ENCODE peak calls at places on chromosomes 16 and 17, in nine cellular contexts. I is cardiac fibroblast, S is esophagus muscularis mucosa, E is HFFc6, X is astrocyte, H is omental fat pad, U is GM10248, D is activated B cell treated with CpG ODN at 0.5 μM for 24 hours, N is transverse colon. G is an unnamed sample.

GRCh38 chr16:75627856-75628255 is 4.8 kb upstream of the ADAT1 start:
- DNase-seq in S (no peak), I (no peak), U (no peak), N (no peak), D (no peak), E (no peak), X (peak), H (no peak), G (no peak)

GRCh38 chr16:12078405-12079245 is 102.1 kb downstream of the SNX29 start:
- DNase-seq in U (no peak), N (no peak), I (no peak), D (no peak), X (no peak), H (no peak), E (no peak), S (no peak), G (no peak)

GRCh38 chr17:7851438-7852261 is 3.2 kb upstream of the TMEM88 start:
- DNase-seq in H (no peak), X (peak), D (peak), E (peak), N (peak), I (peak), S (peak), U (peak), G (no peak)

GRCh38 chr16:89697161-89697615 is 4.3 kb downstream of the SPATA2L start:
- DNase-seq in I (no peak), U (no peak), X (no peak), S (no peak), D (no peak), N (no peak), E (no peak), H (no peak), G (no peak)

GRCh38 chr16:15782573-15783365 is 74.1 kb downstream of the MYH11 start:
- DNase-seq in D (no peak), H (no peak), I (no peak), N (no peak), X (no peak), U (no peak), E (no peak), S (no peak), G (no peak)

GRCh38 chr16:49858200-49859129 is 2.6 kb upstream of the ZNF423 start:
- DNase-seq in N (peak), I (peak), E (no peak), U (no peak), S (no peak), X (peak), H (no peak), D (peak), G (no peak)

GRCh38 chr16:87839542-87840461 is 29.5 kb downstream of the SLC7A5 start:
- DNase-seq in I (no peak), S (no peak), E (no peak), H (no peak), D (no peak), N (no peak), X (no peak), U (no peak), G (no peak)

GRCh38 chr17:47615766-47616424 is 33.8 kb upstream of the KPNB1 start:
- DNase-seq in D (no peak), U (peak), E (peak), N (no peak), H (no peak), S (no peak), X (peak), I (peak), G (no peak)

GRCh38 chr16:48165961-48166578 is 10.3 kb upstream of the ABCC12 start:
- DNase-seq in D (no peak), H (no peak), E (peak), U (no peak), N (no peak), I (peak), X (no peak), S (no peak), G (no peak)

GRCh38 chr17:21680366-21680765 is 12.0 kb upstream of the KCNJ18 start:
- DNase-seq in U (no peak), S (no peak), D (no peak), I (no peak), E (no peak), X (no peak), N (no peak), H (no peak), G (no peak)

GRCh38 chr17:57112994-57113393 is 27.9 kb downstream of the AKAP1 start:
- DNase-seq in H (no peak), E (no peak), D (no peak), U (no peak), S (no peak), N (no peak), I (no peak), X (no peak), G (no peak)

GRCh38 chr16:77273-77806 is 685 bp upstream of the MPG start:
- DNase-seq in E (peak), N (peak), S (no peak), X (no peak), D (peak), I (peak), U (peak), H (no peak), G (no peak)

GRCh38 chr16:1054660-1055556 is 17.6 kb upstream of the SSTR5 start:
- DNase-seq in X (no peak), N (peak), H (no peak), D (no peak), U (peak), E (no peak), S (no peak), I (peak), G (no peak)

GRCh38 chr16:554640-555413 is 5.4 kb upstream of the PRR35 start:
- DNase-seq in H (no peak), S (no peak), I (peak), X (peak), N (peak), E (peak), D (no peak), U (no peak), G (peak)

GRCh38 chr17:62705116-62705515 is 77.6 kb downstream of the MRC2 start:
- DNase-seq in H (no peak), E (no peak), N (no peak), X (no peak), I (no peak), S (no peak), U (no peak), D (no peak), G (no peak)

GRCh38 chr17:39732586-39732985 is 2.3 kb upstream of the MIEN1 start:
- DNase-seq in S (no peak), X (no peak), E (no peak), N (no peak), U (no peak), I (no peak), H (no peak), D (no peak), G (no peak)

GRCh38 chr17:5115673-5116651 is at the start of gene USP6:
- DNase-seq in X (no peak), H (no peak), U (no peak), N (no peak), E (no peak), D (no peak), I (no peak), S (no peak), G (no peak)

GRCh38 chr16:72362972-72363371 is 191.0 kb upstream of the PMFBP1 start:
- DNase-seq in S (no peak), U (no peak), D (no peak), I (peak), X (peak), E (no peak), H (no peak), N (no peak), G (no peak)

GRCh38 chr16:35255816-35256215 is 1796.4 kb downstream of the TP53TG3F start:
- DNase-seq in H (no peak), N (no peak), S (peak), D (no peak), E (no peak), I (no peak), X (no peak), U (no peak), G (no peak)

GRCh38 chr17:10879110-10879509 is 41.2 kb upstream of the PIRT start:
- DNase-seq in D (no peak), H (no peak), U (no peak), S (no peak), N (peak), X (no peak), E (no peak), I (peak), G (no peak)

GRCh38 chr16:20938426-20938825 is 37.9 kb downstream of the LYRM1 start:
- DNase-seq in X (peak), I (peak), H (no peak), E (peak), U (no peak), S (no peak), D (no peak), N (no peak), G (no peak)

GRCh38 chr16:79764415-79765149 is 164.0 kb upstream of the MAF start:
- DNase-seq in H (no peak), X (no peak), I (no peak), D (no peak), S (no peak), N (no peak), U (no peak), E (no peak), G (no peak)

GRCh38 chr16:79768594-79768993 is 168.1 kb upstream of the MAF start:
- DNase-seq in D (no peak), N (peak), E (no peak), X (no peak), U (no peak), I (no peak), S (no peak), H (no peak), G (no peak)

GRCh38 chr16:79769320-79770243 is 169.0 kb upstream of the MAF start:
- DNase-seq in N (no peak), X (no peak), H (no peak), I (no peak), D (no peak), E (no peak), S (no peak), U (no peak), G (no peak)

GRCh38 chr16:79770244-79771064 is 169.9 kb upstream of the MAF start:
- DNase-seq in X (peak), N (peak), H (peak), E (no peak), U (peak), S (peak), D (peak), I (peak), G (peak)

GRCh38 chr16:79767597-79768280 is 167.2 kb upstream of the MAF start:
- DNase-seq in E (no peak), S (no peak), X (peak), D (no peak), H (no peak), U (no peak), I (peak), N (peak), G (peak)
- TF ChIP-seq CTCF in E (peak), S (peak), X (peak), D (no peak), H (no peak), U (no peak), I (peak), N (peak), G (peak)

GRCh38 chr16:2155091-2156024 is at the start of gene TRAF7:
- DNase-seq in H (peak), E (peak), N (peak), I (peak), S (peak), D (peak), U (peak), X (peak), G (peak)

GRCh38 chr16:2154533-2155090 is 970 bp upstream of the TRAF7 start:
- DNase-seq in N (no peak), U (no peak), S (no peak), X (no peak), I (peak), E (no peak), D (no peak), H (no peak), G (no peak)

GRCh38 chr16:2151188-2152091 is 3.0 kb downstream of the RAB26 start:
- DNase-seq in X (no peak), N (no peak), H (no peak), I (peak), D (no peak), S (no peak), U (no peak), E (no peak), G (no peak)

GRCh38 chr16:2150418-2151187 is 2.2 kb downstream of the RAB26 start:
- DNase-seq in H (no peak), X (peak), N (peak), S (no peak), E (no peak), I (peak), U (no peak), D (no peak), G (no peak)

GRCh38 chr16:2152695-2153506 is 2.7 kb upstream of the TRAF7 start:
- DNase-seq in U (no peak), D (no peak), H (no peak), S (no peak), I (peak), E (no peak), X (no peak), N (peak), G (no peak)
- TF ChIP-seq CTCF in U (peak), D (no peak), H (no peak), S (no peak), I (no peak), E (no peak), X (no peak), N (no peak), G (no peak)

DNA sequence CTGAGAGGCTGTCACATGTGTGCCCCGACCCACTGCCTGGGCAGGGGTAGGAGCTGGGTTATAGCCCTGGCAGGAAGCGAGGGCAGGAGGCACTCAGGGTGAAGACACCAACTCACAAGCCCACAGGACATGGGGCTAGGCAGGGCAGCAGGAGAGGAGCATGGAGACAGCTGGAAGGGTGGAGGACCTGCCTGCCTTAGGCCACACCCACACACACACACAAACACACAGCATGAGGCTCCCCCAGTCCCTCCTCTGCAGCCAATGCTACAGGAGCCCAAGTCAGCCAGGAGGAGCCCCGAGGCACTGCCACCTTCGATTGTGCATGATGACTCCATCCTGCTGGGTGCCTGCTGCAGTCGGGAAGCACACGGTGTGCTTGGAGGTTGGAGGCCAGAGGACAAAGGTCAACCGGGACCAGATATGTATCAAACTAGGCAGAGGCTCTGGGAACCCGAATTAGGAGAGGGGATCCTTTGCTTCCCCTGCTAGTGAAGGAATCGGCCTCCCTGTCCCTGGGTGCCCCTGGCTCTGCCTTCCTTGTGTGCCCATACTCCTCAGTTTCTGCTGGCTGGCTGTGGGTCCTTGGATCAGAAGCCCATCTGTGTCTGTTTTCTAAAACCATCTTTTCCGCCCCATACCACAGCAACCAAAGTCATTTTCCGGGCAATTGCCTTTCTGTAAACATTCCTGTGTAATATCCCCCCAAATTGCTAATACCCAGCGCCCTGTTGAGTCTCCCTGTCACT is 20.5 kb downstream of the SRCIN1 start:
- DNase-seq in N (peak), H (no peak), I (no peak), D (no peak), E (no peak), U (no peak), X (no peak), S (no peak), G (no peak)
- TF ChIP-seq CTCF in N (no peak), H (no peak), I (no peak), D (no peak), E (no peak), U (no peak), X (no peak), S (no peak), G (no peak)

GRCh38 chr16:53098526-53099317 is 43.9 kb downstream of the CHD9 start:
- DNase-seq in X (peak), I (peak), N (peak), E (peak), D (peak), U (peak), S (peak), H (peak), G (no peak)
- TF ChIP-seq CTCF in X (no peak), I (no peak), N (no peak), E (no peak), D (no peak), U (no peak), S (peak), H (no peak), G (no peak)

GRCh38 chr17:81189670-81190530 is 23.9 kb upstream of the AATK start:
- DNase-seq in X (no peak), U (no peak), D (no peak), I (no peak), N (no peak), H (no peak), S (no peak), E (no peak), G (no peak)
- TF ChIP-seq CTCF in X (no peak), U (no peak), D (no peak), I (no peak), N (no peak), H (no peak), S (peak), E (no peak), G (peak)

GRCh38 chr16:68328860-68329370 is 18.1 kb downstream of the PRMT7 start:
- DNase-seq in S (no peak), N (no peak), E (no peak), D (no peak), I (no peak), U (no peak), H (no peak), X (no peak), G (no peak)
- TF ChIP-seq CTCF in S (no peak), N (no peak), E (peak), D (peak), I (no peak), U (no peak), H (no peak), X (no peak), G (no peak)

GRCh38 chr16:84090212-84090611 is 26.5 kb downstream of the MBTPS1 start:
- DNase-seq in N (no peak), D (no peak), X (no peak), U (no peak), I (no peak), E (no peak), H (no peak), S (no peak), G (no peak)

GRCh38 chr16:84086357-84086756 is 30.4 kb downstream of the MBTPS1 start:
- DNase-seq in E (no peak), U (no peak), N (no peak), H (no peak), S (no peak), X (no peak), D (no peak), I (no peak), G (no peak)

GRCh38 chr16:84087461-84088151 is 29.1 kb downstream of the MBTPS1 start:
- DNase-seq in U (no peak), X (peak), N (no peak), H (no peak), I (no peak), S (no peak), D (no peak), E (no peak), G (no peak)

GRCh38 chr16:84086996-84087395 is 29.7 kb downstream of the MBTPS1 start:
- DNase-seq in X (no peak), S (no peak), H (no peak), I (no peak), N (no peak), U (no peak), D (no peak), E (no peak), G (no peak)

DNA sequence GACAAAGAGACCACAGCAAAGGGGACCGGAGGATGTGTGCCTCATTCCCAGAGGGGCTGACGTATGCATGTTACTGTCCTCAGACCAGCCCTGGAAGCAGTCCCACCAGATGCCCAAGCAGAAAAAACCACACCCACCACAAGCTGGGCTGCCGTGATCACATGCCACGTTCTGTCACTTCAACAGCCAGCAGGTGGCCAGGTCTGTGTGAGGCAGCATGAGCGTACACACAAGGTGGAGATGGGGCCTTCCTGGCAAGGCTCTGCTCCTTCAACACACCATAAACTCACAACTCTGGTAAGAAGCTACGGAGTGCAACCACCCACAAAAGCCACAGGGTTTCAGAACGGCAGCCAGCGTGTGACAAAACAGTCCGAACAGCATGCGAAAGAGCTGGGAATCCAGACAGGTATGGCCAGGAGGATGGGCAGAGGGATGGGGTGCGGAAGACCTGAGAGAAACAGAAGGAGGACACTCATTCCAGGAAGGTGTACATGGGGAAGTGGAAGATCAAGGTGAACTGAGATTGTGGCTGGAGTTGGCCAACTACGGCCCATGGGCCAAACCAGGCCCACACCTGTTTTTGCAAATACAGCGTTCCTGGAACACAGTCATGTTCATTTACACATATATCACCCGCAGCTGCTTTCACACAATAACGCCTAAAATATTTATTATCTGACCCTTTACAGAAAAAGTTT is 27.9 kb downstream of the MBTPS1 start:
- DNase-seq in X (no peak), I (no peak), H (no peak), U (peak), E (no peak), N (peak), D (peak), S (no peak), G (no peak)
- TF ChIP-seq CTCF in X (no peak), I (no peak), H (no peak), U (peak), E (peak), N (peak), D (no peak), S (no peak), G (no peak)

GRCh38 chr17:79023886-79024771 is at the start of gene C1QTNF1:
- DNase-seq in S (no peak), I (peak), U (peak), N (peak), D (peak), X (no peak), E (no peak), H (no peak), G (no peak)
- TF ChIP-seq CTCF in S (peak), I (peak), U (no peak), N (peak), D (no peak), X (no peak), E (peak), H (peak), G (no peak)

DNA sequence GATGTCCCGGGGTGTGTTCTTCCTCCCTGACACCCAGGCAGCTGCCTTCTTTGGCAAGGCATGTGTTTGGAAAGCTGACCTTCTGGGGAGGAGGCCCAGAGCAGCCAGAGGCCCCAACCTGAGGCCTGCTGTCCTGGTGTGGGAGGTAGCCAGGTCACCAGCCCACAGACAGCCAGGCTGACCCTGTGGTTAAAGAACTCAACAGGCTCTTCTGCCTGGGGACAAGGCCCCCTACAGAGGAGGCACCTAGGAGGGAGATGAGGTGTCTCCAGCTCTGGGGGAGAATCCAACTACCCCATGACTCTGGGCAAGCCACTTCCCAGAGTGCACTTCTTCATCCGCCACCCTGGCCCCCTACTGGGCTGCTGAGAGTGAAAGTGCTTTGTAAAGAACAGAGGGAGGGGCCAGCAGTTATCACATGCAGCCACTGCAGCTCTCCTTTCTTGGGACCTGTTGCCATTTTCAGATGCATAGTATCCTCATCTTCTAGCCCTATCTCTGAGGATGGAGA is 13.1 kb upstream of the SREBF1 start:
- DNase-seq in D (no peak), I (peak), X (peak), N (peak), H (no peak), S (no peak), U (peak), E (no peak), G (no peak)
- TF ChIP-seq CTCF in D (no peak), I (peak), X (peak), N (no peak), H (no peak), S (no peak), U (peak), E (peak), G (peak)